ENCODE peak calls at places on chromosomes 11 and 22, in five cellular contexts. One of them, this sample, is unnamed. For H3K4me1, the result is how much of the 10 kb centered on the place peaks cover.

GRCh38 chr11:534592-535518 is 521 bp downstream of the HRAS start:
- DNase-seq in esophagus muscularis mucosa: no peak
- DNase-seq in body of pancreas: peak
- DNase-seq in uterus: peak
- DNase-seq in esophagus squamous epithelium: no peak
- DNase-seq in this sample: no peak

GRCh38 chr11:70736461-70736860 is 338.1 kb downstream of the CTTN start:
- DNase-seq in esophagus muscularis mucosa: no peak
- DNase-seq in body of pancreas: no peak
- DNase-seq in uterus: no peak
- DNase-seq in esophagus squamous epithelium: no peak
- DNase-seq in this sample: no peak

GRCh38 chr11:3101921-3102640 is 44.9 kb upstream of the CARS1 start:
- DNase-seq in esophagus muscularis mucosa: no peak
- DNase-seq in body of pancreas: no peak
- DNase-seq in uterus: no peak
- DNase-seq in esophagus squamous epithelium: no peak
- DNase-seq in this sample: no peak

GRCh38 chr11:13465909-13466371 is 2.9 kb upstream of the BTBD10 start:
- DNase-seq in esophagus muscularis mucosa: no peak
- DNase-seq in body of pancreas: no peak
- DNase-seq in uterus: no peak
- DNase-seq in esophagus squamous epithelium: no peak
- DNase-seq in this sample: peak

GRCh38 chr11:72231396-72232259 is 7.1 kb downstream of the INPPL1 start:
- DNase-seq in esophagus muscularis mucosa: no peak
- DNase-seq in body of pancreas: no peak
- DNase-seq in uterus: no peak
- DNase-seq in esophagus squamous epithelium: no peak
- DNase-seq in this sample: no peak

GRCh38 chr11:45815747-45816146 is 10.8 kb downstream of the SLC35C1 start:
- DNase-seq in esophagus muscularis mucosa: no peak
- DNase-seq in body of pancreas: no peak
- DNase-seq in uterus: no peak
- DNase-seq in esophagus squamous epithelium: no peak
- DNase-seq in this sample: no peak

GRCh38 chr22:30856699-30857098 is 111.9 kb downstream of the MORC2 start:
- DNase-seq in esophagus muscularis mucosa: no peak
- DNase-seq in body of pancreas: no peak
- DNase-seq in uterus: no peak
- DNase-seq in esophagus squamous epithelium: no peak
- DNase-seq in this sample: no peak

GRCh38 chr11:119509277-119509841 is 86.4 kb upstream of the THY1 start:
- DNase-seq in esophagus muscularis mucosa: no peak
- DNase-seq in body of pancreas: no peak
- DNase-seq in uterus: no peak
- DNase-seq in esophagus squamous epithelium: no peak
- DNase-seq in this sample: no peak

GRCh38 chr22:44378380-44378779 is 65.6 kb upstream of the SHISAL1 start:
- DNase-seq in esophagus muscularis mucosa: no peak
- DNase-seq in body of pancreas: no peak
- DNase-seq in uterus: no peak
- DNase-seq in esophagus squamous epithelium: no peak
- DNase-seq in this sample: no peak

GRCh38 chr11:2885017-2885675 is 429 bp downstream of the CDKN1C start:
- DNase-seq in esophagus muscularis mucosa: no peak
- DNase-seq in body of pancreas: peak
- DNase-seq in uterus: peak
- DNase-seq in esophagus squamous epithelium: no peak
- DNase-seq in this sample: no peak

GRCh38 chr11:28043930-28044709 is 63.8 kb downstream of the KIF18A start:
- DNase-seq in esophagus muscularis mucosa: no peak
- DNase-seq in body of pancreas: no peak
- DNase-seq in uterus: no peak
- DNase-seq in esophagus squamous epithelium: no peak
- DNase-seq in this sample: no peak

GRCh38 chr11:9859491-9860305 is 195.8 kb downstream of the SWAP70 start:
- DNase-seq in esophagus muscularis mucosa: no peak
- DNase-seq in body of pancreas: no peak
- DNase-seq in uterus: no peak
- DNase-seq in esophagus squamous epithelium: no peak
- DNase-seq in this sample: no peak

GRCh38 chr11:10594407-10594806 is 25.9 kb upstream of the LYVE1 start:
- DNase-seq in esophagus muscularis mucosa: no peak
- DNase-seq in body of pancreas: no peak
- DNase-seq in uterus: no peak
- DNase-seq in esophagus squamous epithelium: no peak
- DNase-seq in this sample: no peak

GRCh38 chr22:30245985-30246901 is at the start of gene LIF:
- DNase-seq in esophagus muscularis mucosa: no peak
- DNase-seq in body of pancreas: no peak
- DNase-seq in uterus: no peak
- DNase-seq in esophagus squamous epithelium: no peak
- DNase-seq in this sample: no peak

GRCh38 chr11:69501891-69502860 is 20.7 kb downstream of the LINC01488 start:
- DNase-seq in esophagus muscularis mucosa: no peak
- DNase-seq in body of pancreas: no peak
- DNase-seq in uterus: no peak
- DNase-seq in esophagus squamous epithelium: no peak
- DNase-seq in this sample: no peak

GRCh38 chr11:111086058-111086457 is 159.5 kb upstream of the POU2AF2 start:
- DNase-seq in esophagus muscularis mucosa: no peak
- DNase-seq in body of pancreas: no peak
- DNase-seq in uterus: no peak
- DNase-seq in esophagus squamous epithelium: no peak
- DNase-seq in this sample: no peak

GRCh38 chr11:1224491-1225385 is 1.9 kb downstream of the MUC5B start:
- DNase-seq in esophagus muscularis mucosa: no peak
- DNase-seq in body of pancreas: no peak
- DNase-seq in uterus: no peak
- DNase-seq in esophagus squamous epithelium: no peak
- DNase-seq in this sample: no peak

GRCh38 chr11:21514298-21514697 is 678.6 kb upstream of the ANO5 start:
- DNase-seq in esophagus muscularis mucosa: no peak
- DNase-seq in body of pancreas: peak
- DNase-seq in uterus: no peak
- DNase-seq in esophagus squamous epithelium: no peak
- DNase-seq in this sample: no peak

GRCh38 chr11:660281-660680 is 23.2 kb downstream of the DRD4 start:
- DNase-seq in esophagus muscularis mucosa: no peak
- DNase-seq in body of pancreas: no peak
- DNase-seq in uterus: no peak
- DNase-seq in esophagus squamous epithelium: no peak
- DNase-seq in this sample: no peak

GRCh38 chr11:93740031-93740801 is 1.1 kb downstream of the TAF1D start:
- DNase-seq in esophagus muscularis mucosa: no peak
- DNase-seq in body of pancreas: peak
- DNase-seq in uterus: no peak
- DNase-seq in esophagus squamous epithelium: no peak
- DNase-seq in this sample: no peak

GRCh38 chr22:47307812-47308211 is 545.4 kb downstream of the TBC1D22A start:
- DNase-seq in esophagus muscularis mucosa: peak
- DNase-seq in body of pancreas: no peak
- DNase-seq in uterus: no peak
- DNase-seq in esophagus squamous epithelium: no peak
- DNase-seq in this sample: no peak

GRCh38 chr11:58061813-58062212 is 31.1 kb downstream of the OR6Q1 start:
- DNase-seq in esophagus muscularis mucosa: no peak
- DNase-seq in body of pancreas: no peak
- DNase-seq in uterus: no peak
- DNase-seq in esophagus squamous epithelium: no peak
- DNase-seq in this sample: no peak

GRCh38 chr11:104254347-104254746 is 90.4 kb upstream of the PDGFD start:
- DNase-seq in esophagus muscularis mucosa: no peak
- DNase-seq in body of pancreas: peak
- DNase-seq in uterus: no peak
- DNase-seq in esophagus squamous epithelium: no peak
- DNase-seq in this sample: no peak

GRCh38 chr22:43314611-43315010 is 28.6 kb downstream of the SCUBE1 start:
- DNase-seq in esophagus muscularis mucosa: no peak
- DNase-seq in body of pancreas: no peak
- DNase-seq in uterus: no peak
- DNase-seq in esophagus squamous epithelium: no peak
- DNase-seq in this sample: no peak

GRCh38 chr22:42074153-42074750 is at the start of gene PHETA2:
- DNase-seq in esophagus muscularis mucosa: no peak
- DNase-seq in body of pancreas: peak
- DNase-seq in uterus: peak
- DNase-seq in esophagus squamous epithelium: no peak
- DNase-seq in this sample: no peak

GRCh38 chr11:115872418-115872817 is 368.2 kb upstream of the CADM1 start:
- DNase-seq in esophagus muscularis mucosa: no peak
- DNase-seq in body of pancreas: no peak
- DNase-seq in uterus: no peak
- DNase-seq in esophagus squamous epithelium: no peak
- DNase-seq in this sample: no peak

GRCh38 chr11:2097356-2097997 is 41.7 kb downstream of the IGF2 start:
- DNase-seq in esophagus muscularis mucosa: no peak
- DNase-seq in body of pancreas: peak
- DNase-seq in uterus: peak
- DNase-seq in esophagus squamous epithelium: no peak
- DNase-seq in this sample: peak

GRCh38 chr11:58742981-58743880 is 11.5 kb upstream of the GLYAT start:
- DNase-seq in esophagus muscularis mucosa: no peak
- DNase-seq in body of pancreas: no peak
- DNase-seq in uterus: no peak
- DNase-seq in esophagus squamous epithelium: no peak
- DNase-seq in this sample: no peak

GRCh38 chr22:39269095-39269827 is 24.5 kb upstream of the PDGFB start:
- DNase-seq in esophagus muscularis mucosa: no peak
- DNase-seq in body of pancreas: no peak
- DNase-seq in uterus: no peak
- DNase-seq in esophagus squamous epithelium: no peak
- DNase-seq in this sample: no peak
- H3K4me1 ChIP-seq in esophagus muscularis mucosa: under half
- H3K4me1 ChIP-seq in body of pancreas: under half
- H3K4me1 ChIP-seq in uterus: under half
- H3K4me1 ChIP-seq in esophagus squamous epithelium: under half
- H3K4me1 ChIP-seq in this sample: under half

GRCh38 chr11:61586792-61587430 is 6.0 kb upstream of the SYT7 start:
- DNase-seq in esophagus muscularis mucosa: no peak
- DNase-seq in body of pancreas: no peak
- DNase-seq in uterus: no peak
- DNase-seq in esophagus squamous epithelium: no peak
- DNase-seq in this sample: no peak

GRCh38 chr11:61587951-61588695 is 7.2 kb upstream of the SYT7 start:
- DNase-seq in esophagus muscularis mucosa: no peak
- DNase-seq in body of pancreas: peak
- DNase-seq in uterus: peak
- DNase-seq in esophagus squamous epithelium: no peak
- DNase-seq in this sample: no peak

GRCh38 chr11:61581931-61582330 is 1.1 kb upstream of the SYT7 start:
- DNase-seq in esophagus muscularis mucosa: no peak
- DNase-seq in body of pancreas: no peak
- DNase-seq in uterus: no peak
- DNase-seq in esophagus squamous epithelium: no peak
- DNase-seq in this sample: no peak

GRCh38 chr11:61587541-61587941 is 6.7 kb upstream of the SYT7 start:
- DNase-seq in esophagus muscularis mucosa: no peak
- DNase-seq in body of pancreas: peak
- DNase-seq in uterus: peak
- DNase-seq in esophagus squamous epithelium: no peak
- DNase-seq in this sample: no peak

GRCh38 chr11:61585115-61585514 is 4.2 kb upstream of the SYT7 start:
- DNase-seq in esophagus muscularis mucosa: no peak
- DNase-seq in body of pancreas: no peak
- DNase-seq in uterus: no peak
- DNase-seq in esophagus squamous epithelium: no peak
- DNase-seq in this sample: no peak
- TF ChIP-seq POLR2A in esophagus muscularis mucosa: no peak
- TF ChIP-seq POLR2A in body of pancreas: no peak
- TF ChIP-seq POLR2A in uterus: no peak
- TF ChIP-seq POLR2A in esophagus squamous epithelium: no peak
- TF ChIP-seq POLR2A in this sample: no peak

GRCh38 chr11:67117176-67117575 is 1.9 kb upstream of the KDM2A start:
- DNase-seq in esophagus muscularis mucosa: no peak
- DNase-seq in body of pancreas: no peak
- DNase-seq in uterus: no peak
- DNase-seq in esophagus squamous epithelium: no peak
- DNase-seq in this sample: no peak
- H3K4me1 ChIP-seq in esophagus muscularis mucosa: under half
- H3K4me1 ChIP-seq in body of pancreas: under half
- H3K4me1 ChIP-seq in uterus: under half
- H3K4me1 ChIP-seq in esophagus squamous epithelium: under half
- H3K4me1 ChIP-seq in this sample: under half

DNA sequence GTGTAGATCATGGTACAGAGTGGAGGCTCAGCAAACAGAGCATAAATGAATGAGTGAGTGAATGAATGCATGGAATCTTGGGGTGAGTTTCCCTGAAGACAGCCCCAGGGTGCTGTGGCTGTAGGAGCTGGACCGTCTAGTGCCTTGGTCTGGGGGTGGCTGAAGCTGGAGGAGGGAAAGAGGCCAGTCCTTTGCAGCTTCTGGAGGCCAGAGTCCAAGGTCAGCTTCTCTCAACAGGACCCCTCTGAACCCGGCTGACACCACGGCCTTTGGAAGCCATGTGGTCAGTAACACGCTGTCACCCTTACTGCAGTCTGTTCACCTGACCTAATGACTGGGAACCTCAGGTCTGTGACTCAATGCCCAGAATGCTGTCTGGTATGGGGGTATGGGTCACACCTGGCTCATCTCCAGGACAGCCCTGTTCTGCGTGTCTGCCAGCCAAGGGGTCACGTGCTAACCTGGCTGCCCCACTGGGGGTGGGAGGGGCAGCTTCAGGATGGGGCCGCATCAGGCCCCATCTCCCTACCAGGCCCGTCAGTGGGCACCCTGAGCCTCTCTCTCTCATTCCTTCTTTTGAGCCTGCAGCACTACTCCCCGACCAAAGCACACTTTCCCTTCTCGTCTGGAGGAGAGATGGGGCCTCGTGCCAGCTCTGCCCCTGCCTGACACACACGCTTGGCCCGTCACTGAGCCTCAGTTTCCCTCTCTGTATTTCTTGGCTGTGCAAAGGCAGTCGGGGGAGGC is 24.1 kb upstream of the CHKA start:
- DNase-seq in esophagus muscularis mucosa: no peak
- DNase-seq in body of pancreas: peak
- DNase-seq in uterus: no peak
- DNase-seq in esophagus squamous epithelium: no peak
- DNase-seq in this sample: no peak
- TF ChIP-seq POLR2A in esophagus muscularis mucosa: no peak
- TF ChIP-seq POLR2A in body of pancreas: no peak
- TF ChIP-seq POLR2A in uterus: no peak
- TF ChIP-seq POLR2A in esophagus squamous epithelium: no peak
- TF ChIP-seq POLR2A in this sample: no peak